ENCODE peak calls at places on chromosomes 7 and 10, in four cellular contexts. A is fibroblast of villous mesenchyme, J is kidney epithelial cell, O is BJ. D is an unnamed sample.

GRCh38 chr7:130182990-130183389 is 22.2 kb downstream of the TMEM209 start:
- DNase-seq in A (peak; percentile 21), J (no peak), O (no peak), D (peak; percentile 39)

GRCh38 chr10:132360766-132361447 is 28.9 kb downstream of the LRRC27 start:
- DNase-seq in A (no peak), J (no peak), O (no peak), D (no peak)

GRCh38 chr7:134744569-134744968 is 34.9 kb upstream of the CALD1 start:
- DNase-seq in A (no peak), J (no peak), O (no peak), D (no peak)

GRCh38 chr10:107616463-107617131 is 452.1 kb upstream of the SORCS1 start:
- DNase-seq in A (peak; percentile 45), J (no peak), O (peak; percentile 7), D (no peak)

GRCh38 chr10:101829561-101830315 is 11.5 kb upstream of the OGA start:
- DNase-seq in A (no peak), J (no peak), O (no peak), D (peak; percentile 95)

GRCh38 chr7:378041-378420 is 88.1 kb downstream of the FOXL3 start:
- DNase-seq in A (no peak), J (no peak), O (no peak), D (no peak)

GRCh38 chr7:51700593-51701215 is 384.1 kb upstream of the COBL start:
- DNase-seq in A (peak; percentile 40), J (no peak), O (no peak), D (no peak)

GRCh38 chr10:74589226-74589673 is 237.2 kb upstream of the KAT6B start:
- DNase-seq in A (peak; percentile 97), J (peak; percentile 78), O (peak; percentile 91), D (no peak)

GRCh38 chr7:136193940-136194339 is 216.8 kb upstream of the MTPN start:
- DNase-seq in A (no peak), J (no peak), O (no peak), D (no peak)

GRCh38 chr7:73363225-73364005 is 35.5 kb downstream of the FKBP6 start:
- DNase-seq in A (no peak), J (no peak), O (no peak), D (no peak)

GRCh38 chr7:48360574-48360973 is 189.3 kb downstream of the ABCA13 start:
- DNase-seq in A (peak; percentile 28), J (no peak), O (no peak), D (no peak)

GRCh38 chr7:106313456-106313891 is 28.7 kb upstream of the NAMPT start:
- DNase-seq in A (peak; percentile 82), J (peak; percentile 55), O (peak; percentile 48), D (no peak)

GRCh38 chr10:22218448-22218847 is 633 bp upstream of the EBLN1 start:
- DNase-seq in A (no peak), J (no peak), O (no peak), D (no peak)

GRCh38 chr10:127267442-127267841 is 71.1 kb upstream of the INSYN2A start:
- DNase-seq in A (no peak), J (no peak), O (no peak), D (no peak)

GRCh38 chr10:51960494-51960895 is 261.1 kb upstream of the CSTF2T start:
- DNase-seq in A (peak; percentile 58), J (peak; percentile 1), O (peak; percentile 30), D (peak; percentile 16)

GRCh38 chr7:114085592-114086490 is 167.0 kb upstream of the PPP1R3A start:
- DNase-seq in A (peak; percentile 56), J (peak; percentile 18), O (no peak), D (peak; percentile 32)

GRCh38 chr7:11177793-11178192 is 204.1 kb downstream of the PHF14 start:
- DNase-seq in A (peak; percentile 22), J (no peak), O (no peak), D (no peak)

DNA sequence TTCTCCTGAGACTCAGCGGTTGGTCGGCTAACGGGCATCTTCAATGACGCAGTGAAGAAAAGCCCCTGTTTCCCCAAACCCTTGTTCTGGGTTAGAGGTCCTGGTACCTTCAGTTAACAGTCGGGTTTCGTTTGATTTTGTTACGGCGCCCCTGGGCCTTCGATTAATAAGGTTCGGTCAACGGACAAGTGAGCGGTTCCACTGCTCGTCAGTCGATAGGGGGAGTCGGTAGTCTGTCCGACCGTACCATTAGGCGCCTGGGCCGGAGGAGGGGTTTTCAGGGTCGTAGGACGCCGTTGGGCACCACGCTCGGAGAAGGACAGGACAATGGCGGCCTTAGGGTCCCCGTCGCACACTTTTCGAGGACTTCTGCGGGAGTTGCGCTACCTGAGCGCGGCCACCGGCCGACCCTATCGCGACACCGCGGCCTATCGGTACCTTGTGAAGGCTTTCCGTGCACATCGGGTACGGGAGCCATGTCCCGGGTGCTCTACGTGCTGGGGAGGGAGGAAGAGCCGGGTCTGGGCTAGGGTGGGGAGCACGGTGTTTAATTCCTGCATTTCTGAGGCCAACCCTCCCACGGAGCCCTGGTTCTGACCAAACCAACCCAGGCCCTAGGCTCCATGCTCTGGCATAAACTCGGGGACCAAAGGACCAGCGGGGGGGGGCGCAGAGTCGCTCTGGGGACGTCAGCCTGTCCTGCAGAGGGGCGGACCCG is at the start of gene FMC1:
- DNase-seq in A (peak; percentile 95), J (peak; percentile 44), O (peak; percentile 49), D (peak; percentile 83)
- TF ChIP-seq CTCF in A (peak; percentile 34), J (peak; percentile 37), O (peak; percentile 41), D (peak; percentile 52)

GRCh38 chr10:71522438-71523144 is 125.9 kb downstream of the CDH23 start:
- DNase-seq in A (no peak), J (no peak), O (no peak), D (no peak)
- TF ChIP-seq CTCF in A (no peak), J (no peak), O (no peak), D (no peak)

DNA sequence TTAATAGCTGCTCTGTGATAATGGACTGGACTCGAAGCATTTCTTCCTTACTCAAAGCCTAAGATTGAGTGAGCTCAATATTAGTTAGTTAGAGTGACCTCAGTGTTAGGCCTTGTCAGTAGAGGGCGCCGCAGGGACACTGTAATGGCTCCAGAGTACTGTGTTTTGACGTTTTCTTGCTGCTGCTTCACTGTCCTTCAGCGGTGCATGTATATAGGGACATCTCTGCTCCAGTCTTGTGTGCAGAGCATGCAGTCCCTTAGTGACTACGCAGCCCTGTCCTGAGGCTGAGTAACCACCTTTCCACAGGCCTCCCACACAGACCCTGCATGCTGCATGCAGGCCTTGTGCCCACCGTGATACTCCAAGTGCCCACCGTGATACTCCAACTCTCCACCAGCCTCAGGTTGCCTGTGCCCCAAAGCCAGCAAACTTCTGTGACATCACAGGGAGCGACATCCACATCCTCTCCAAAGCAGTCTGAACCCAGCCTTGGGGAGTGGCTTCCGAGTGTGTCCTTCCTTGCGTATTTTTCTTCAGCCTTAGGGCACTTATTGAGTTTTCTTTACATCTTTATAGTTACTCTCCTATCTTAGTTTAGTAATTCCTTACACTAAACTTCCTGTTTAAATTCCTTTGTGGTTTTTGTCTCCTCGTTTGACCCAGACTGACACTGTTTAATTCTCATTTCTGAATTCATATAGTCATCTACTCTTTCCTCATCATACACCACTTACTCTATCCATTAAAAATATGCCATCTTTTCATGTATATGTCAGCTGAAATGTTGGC is 118.2 kb downstream of the JAZF1 start:
- DNase-seq in A (peak; percentile 89), J (no peak), O (no peak), D (peak; percentile 48)
- TF ChIP-seq CTCF in A (peak; percentile 83), J (peak; percentile 73), O (peak; percentile 78), D (peak; percentile 74)

GRCh38 chr7:126791306-126791705 is 461.4 kb downstream of the GRM8 start:
- DNase-seq in A (no peak), J (peak; percentile 38), O (no peak), D (no peak)

GRCh38 chr7:126792501-126792900 is 460.2 kb downstream of the GRM8 start:
- DNase-seq in A (no peak), J (no peak), O (no peak), D (no peak)

DNA sequence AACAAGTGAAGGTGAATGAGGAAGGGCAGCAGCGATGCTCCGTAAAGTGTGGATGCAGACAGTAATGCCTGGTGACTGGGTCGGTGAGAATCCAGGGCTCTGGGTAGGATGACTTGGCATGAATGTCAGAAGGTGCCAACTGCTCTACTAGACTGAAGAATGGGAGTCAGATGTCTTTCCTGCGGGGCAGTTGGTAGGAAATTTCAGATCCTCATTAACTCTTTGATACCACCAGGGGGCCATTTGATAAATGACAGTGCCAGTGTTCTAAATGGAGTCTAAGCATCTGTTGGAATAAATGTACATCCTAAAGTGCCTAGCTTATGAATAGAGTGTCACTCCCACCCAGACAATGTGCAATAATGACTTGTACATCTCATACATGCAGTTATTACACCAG is 462.0 kb downstream of the GRM8 start:
- DNase-seq in A (no peak), J (no peak), O (no peak), D (no peak)
- TF ChIP-seq CTCF in A (no peak), J (peak; percentile 8), O (no peak), D (no peak)

D was measured in GM10248.